ENCODE peak calls at places on chromosome X, in five cellular contexts. One of them, this sample, is unnamed.

GRCh38 chrX:77076896-77077295 is 370.3 kb upstream of the FGF16 start:
- DNase-seq in B cell: no peak
- DNase-seq in thoracic aorta: no peak
- DNase-seq in uterus: no peak
- DNase-seq in cardiac fibroblast: no peak
- DNase-seq in this sample: no peak

GRCh38 chrX:41293269-41293668 is 40.7 kb upstream of the DDX3X start:
- DNase-seq in B cell: no peak
- DNase-seq in thoracic aorta: no peak
- DNase-seq in uterus: no peak
- DNase-seq in cardiac fibroblast: peak; percentile 9
- DNase-seq in this sample: no peak

GRCh38 chrX:71852182-71852581 is 58.5 kb upstream of the NHSL2 start:
- DNase-seq in B cell: no peak
- DNase-seq in thoracic aorta: no peak
- DNase-seq in uterus: no peak
- DNase-seq in cardiac fibroblast: no peak
- DNase-seq in this sample: no peak

GRCh38 chrX:134933911-134934310 is 56.9 kb upstream of the SMIM10 start:
- DNase-seq in B cell: no peak
- DNase-seq in thoracic aorta: no peak
- DNase-seq in uterus: no peak
- DNase-seq in cardiac fibroblast: no peak
- DNase-seq in this sample: no peak

GRCh38 chrX:29145316-29145715 is 558.1 kb downstream of the IL1RAPL1 start:
- DNase-seq in B cell: no peak
- DNase-seq in thoracic aorta: no peak
- DNase-seq in uterus: no peak
- DNase-seq in cardiac fibroblast: no peak
- DNase-seq in this sample: no peak

GRCh38 chrX:108309144-108309543 is 129.1 kb downstream of the COL4A6 start:
- DNase-seq in B cell: no peak
- DNase-seq in thoracic aorta: no peak
- DNase-seq in uterus: no peak
- DNase-seq in cardiac fibroblast: peak; percentile 72
- DNase-seq in this sample: peak; percentile 57

GRCh38 chrX:153728095-153728494 is 3.4 kb downstream of the ABCD1 start:
- DNase-seq in B cell: no peak
- DNase-seq in thoracic aorta: no peak
- DNase-seq in uterus: no peak
- DNase-seq in cardiac fibroblast: no peak
- DNase-seq in this sample: no peak

GRCh38 chrX:154603438-154604430 is 15.3 kb downstream of the CTAG1B start:
- DNase-seq in B cell: no peak
- DNase-seq in thoracic aorta: no peak
- DNase-seq in uterus: peak; percentile 32
- DNase-seq in cardiac fibroblast: peak; percentile 68
- DNase-seq in this sample: peak; percentile 79

GRCh38 chrX:56978172-56978571 is 17.2 kb downstream of the SPIN3 start:
- DNase-seq in B cell: peak; percentile 36
- DNase-seq in thoracic aorta: no peak
- DNase-seq in uterus: peak; percentile 22
- DNase-seq in cardiac fibroblast: peak; percentile 55
- DNase-seq in this sample: peak; percentile 59

GRCh38 chrX:150508461-150509367 is 59.7 kb upstream of the MTM1 start:
- DNase-seq in B cell: no peak
- DNase-seq in thoracic aorta: peak; percentile 25
- DNase-seq in uterus: peak; percentile 69
- DNase-seq in cardiac fibroblast: peak; percentile 69
- DNase-seq in this sample: no peak

GRCh38 chrX:135345328-135345645 is 36.0 kb downstream of the ETDC start:
- DNase-seq in B cell: no peak
- DNase-seq in thoracic aorta: no peak
- DNase-seq in uterus: peak; percentile 32
- DNase-seq in cardiac fibroblast: peak; percentile 69
- DNase-seq in this sample: no peak

GRCh38 chrX:33211356-33212254 is at the start of gene DMD:
- DNase-seq in B cell: no peak
- DNase-seq in thoracic aorta: peak; percentile 28
- DNase-seq in uterus: peak; percentile 70
- DNase-seq in cardiac fibroblast: peak; percentile 93
- DNase-seq in this sample: peak; percentile 65

GRCh38 chrX:78011846-78012245 is 42.4 kb upstream of the PGAM4 start:
- DNase-seq in B cell: no peak
- DNase-seq in thoracic aorta: no peak
- DNase-seq in uterus: no peak
- DNase-seq in cardiac fibroblast: no peak
- DNase-seq in this sample: no peak

GRCh38 chrX:112851806-112852205 is 11.2 kb upstream of the AMOT start:
- DNase-seq in B cell: no peak
- DNase-seq in thoracic aorta: no peak
- DNase-seq in uterus: peak; percentile 21
- DNase-seq in cardiac fibroblast: peak; percentile 43
- DNase-seq in this sample: no peak

GRCh38 chrX:135168533-135168932 is 2.7 kb downstream of the CT55 start:
- DNase-seq in B cell: no peak
- DNase-seq in thoracic aorta: no peak
- DNase-seq in uterus: no peak
- DNase-seq in cardiac fibroblast: no peak
- DNase-seq in this sample: no peak

GRCh38 chrX:115419094-115419493 is 129.6 kb downstream of the LUZP4 start:
- DNase-seq in B cell: no peak
- DNase-seq in thoracic aorta: no peak
- DNase-seq in uterus: no peak
- DNase-seq in cardiac fibroblast: no peak
- DNase-seq in this sample: no peak

GRCh38 chrX:96576358-96576757 is 108.3 kb upstream of the DIAPH2 start:
- DNase-seq in B cell: no peak
- DNase-seq in thoracic aorta: no peak
- DNase-seq in uterus: no peak
- DNase-seq in cardiac fibroblast: no peak
- DNase-seq in this sample: no peak

GRCh38 chrX:135384161-135384836 is 37.4 kb upstream of the SMIM10L2A start:
- DNase-seq in B cell: no peak
- DNase-seq in thoracic aorta: no peak
- DNase-seq in uterus: no peak
- DNase-seq in cardiac fibroblast: no peak
- DNase-seq in this sample: no peak

GRCh38 chrX:19849433-19850190 is 37.8 kb downstream of the SH3KBP1 start:
- DNase-seq in B cell: no peak
- DNase-seq in thoracic aorta: no peak
- DNase-seq in uterus: no peak
- DNase-seq in cardiac fibroblast: no peak
- DNase-seq in this sample: no peak

GRCh38 chrX:119145241-119145653 is 17.6 kb upstream of the KIAA1210 start:
- DNase-seq in B cell: no peak
- DNase-seq in thoracic aorta: no peak
- DNase-seq in uterus: no peak
- DNase-seq in cardiac fibroblast: peak; percentile 21
- DNase-seq in this sample: peak; percentile 27

GRCh38 chrX:82711432-82711831 is 796.7 kb upstream of the POU3F4 start:
- DNase-seq in B cell: no peak
- DNase-seq in thoracic aorta: no peak
- DNase-seq in uterus: no peak
- DNase-seq in cardiac fibroblast: no peak
- DNase-seq in this sample: peak; percentile 17

GRCh38 chrX:104098151-104098808 is 14.0 kb upstream of the ZCCHC18 start:
- DNase-seq in B cell: peak; percentile 45
- DNase-seq in thoracic aorta: no peak
- DNase-seq in uterus: peak; percentile 56
- DNase-seq in cardiac fibroblast: peak; percentile 86
- DNase-seq in this sample: peak; percentile 86

GRCh38 chrX:46381630-46382029 is 163.6 kb downstream of the ZNF674 start:
- DNase-seq in B cell: no peak
- DNase-seq in thoracic aorta: no peak
- DNase-seq in uterus: no peak
- DNase-seq in cardiac fibroblast: peak; percentile 19
- DNase-seq in this sample: peak; percentile 35

GRCh38 chrX:275476-275966 is 5.7 kb upstream of the PLCXD1 start:
- DNase-seq in B cell: no peak
- DNase-seq in thoracic aorta: no peak
- DNase-seq in uterus: no peak
- DNase-seq in cardiac fibroblast: no peak
- DNase-seq in this sample: no peak

GRCh38 chrX:3548743-3549441 is 164.6 kb downstream of the PRKX start:
- DNase-seq in B cell: no peak
- DNase-seq in thoracic aorta: no peak
- DNase-seq in uterus: no peak
- DNase-seq in cardiac fibroblast: peak; percentile 82
- DNase-seq in this sample: peak; percentile 43

GRCh38 chrX:119647552-119648420 is 41.6 kb upstream of the NKRF start:
- DNase-seq in B cell: no peak
- DNase-seq in thoracic aorta: no peak
- DNase-seq in uterus: no peak
- DNase-seq in cardiac fibroblast: no peak
- DNase-seq in this sample: no peak

GRCh38 chrX:94252204-94252603 is 578.2 kb downstream of the FAM133A start:
- DNase-seq in B cell: no peak
- DNase-seq in thoracic aorta: no peak
- DNase-seq in uterus: no peak
- DNase-seq in cardiac fibroblast: no peak
- DNase-seq in this sample: no peak

GRCh38 chrX:153557618-153558017 is 40.2 kb downstream of the ATP2B3 start:
- DNase-seq in B cell: no peak
- DNase-seq in thoracic aorta: no peak
- DNase-seq in uterus: no peak
- DNase-seq in cardiac fibroblast: no peak
- DNase-seq in this sample: no peak

GRCh38 chrX:44765556-44765955 is 78.3 kb upstream of the DUSP21 start:
- DNase-seq in B cell: no peak
- DNase-seq in thoracic aorta: no peak
- DNase-seq in uterus: no peak
- DNase-seq in cardiac fibroblast: no peak
- DNase-seq in this sample: no peak

GRCh38 chrX:123959281-123960063 is 2.0 kb upstream of the STAG2 start:
- DNase-seq in B cell: peak; percentile 41
- DNase-seq in thoracic aorta: no peak
- DNase-seq in uterus: peak; percentile 67
- DNase-seq in cardiac fibroblast: peak; percentile 55
- DNase-seq in this sample: peak; percentile 18

GRCh38 chrX:153876112-153876491 is 9.9 kb downstream of the L1CAM start:
- DNase-seq in B cell: peak; percentile 30
- DNase-seq in thoracic aorta: no peak
- DNase-seq in uterus: no peak
- DNase-seq in cardiac fibroblast: no peak
- DNase-seq in this sample: no peak

GRCh38 chrX:3550160-3550765 is 163.2 kb downstream of the PRKX start:
- DNase-seq in B cell: no peak
- DNase-seq in thoracic aorta: no peak
- DNase-seq in uterus: no peak
- DNase-seq in cardiac fibroblast: peak; percentile 21
- DNase-seq in this sample: no peak

GRCh38 chrX:13851996-13852695 is 35.3 kb upstream of the GPM6B start:
- DNase-seq in B cell: peak; percentile 20
- DNase-seq in thoracic aorta: no peak
- DNase-seq in uterus: no peak
- DNase-seq in cardiac fibroblast: no peak
- DNase-seq in this sample: no peak
- TF ChIP-seq CTCF in B cell: peak; percentile 32
- TF ChIP-seq CTCF in thoracic aorta: no peak
- TF ChIP-seq CTCF in uterus: no peak
- TF ChIP-seq CTCF in cardiac fibroblast: no peak
- TF ChIP-seq CTCF in this sample: no peak

DNA sequence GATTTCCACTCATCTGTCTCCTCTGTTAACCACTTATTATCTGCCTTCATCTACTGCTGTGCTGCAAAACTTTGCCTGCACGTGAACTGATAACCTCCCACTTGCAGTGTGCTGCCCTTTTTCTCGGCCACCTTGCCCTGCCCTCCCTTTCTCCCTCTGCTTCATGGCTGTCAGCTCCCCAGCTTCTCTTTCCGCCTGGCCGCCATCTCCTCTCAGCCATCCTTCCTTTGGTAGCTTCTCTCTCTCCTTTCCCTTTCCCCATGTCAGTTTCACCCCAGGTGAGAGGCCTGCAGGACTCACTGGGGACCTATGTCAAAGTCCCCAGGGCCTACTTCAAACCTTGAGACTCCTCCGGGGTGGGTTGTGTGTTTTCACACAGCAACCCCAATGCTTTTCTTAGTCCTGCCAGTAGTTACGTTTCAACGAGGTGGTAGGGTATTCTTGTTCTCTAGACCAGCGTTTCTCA is 6.6 kb downstream of the MSL3 start:
- DNase-seq in B cell: no peak
- DNase-seq in thoracic aorta: no peak
- DNase-seq in uterus: no peak
- DNase-seq in cardiac fibroblast: no peak
- DNase-seq in this sample: no peak
- TF ChIP-seq CTCF in B cell: no peak
- TF ChIP-seq CTCF in thoracic aorta: no peak
- TF ChIP-seq CTCF in uterus: no peak
- TF ChIP-seq CTCF in cardiac fibroblast: no peak
- TF ChIP-seq CTCF in this sample: no peak

GRCh38 chrX:74293343-74293946 is 10.5 kb upstream of the ZCCHC13 start:
- DNase-seq in B cell: peak; percentile 63
- DNase-seq in thoracic aorta: peak; percentile 11
- DNase-seq in uterus: peak; percentile 78
- DNase-seq in cardiac fibroblast: peak; percentile 84
- DNase-seq in this sample: peak; percentile 63

GRCh38 chrX:74295102-74295501 is 8.9 kb upstream of the ZCCHC13 start:
- DNase-seq in B cell: no peak
- DNase-seq in thoracic aorta: no peak
- DNase-seq in uterus: no peak
- DNase-seq in cardiac fibroblast: no peak
- DNase-seq in this sample: no peak

GRCh38 chrX:74286950-74287349 is 17.0 kb upstream of the ZCCHC13 start:
- DNase-seq in B cell: no peak
- DNase-seq in thoracic aorta: no peak
- DNase-seq in uterus: no peak
- DNase-seq in cardiac fibroblast: peak; percentile 12
- DNase-seq in this sample: peak; percentile 8

GRCh38 chrX:74291577-74291963 is 12.4 kb upstream of the ZCCHC13 start:
- DNase-seq in B cell: no peak
- DNase-seq in thoracic aorta: no peak
- DNase-seq in uterus: no peak
- DNase-seq in cardiac fibroblast: no peak
- DNase-seq in this sample: no peak

GRCh38 chrX:74291964-74292891 is 11.8 kb upstream of the ZCCHC13 start:
- DNase-seq in B cell: peak; percentile 74
- DNase-seq in thoracic aorta: peak; percentile 65
- DNase-seq in uterus: peak; percentile 87
- DNase-seq in cardiac fibroblast: peak; percentile 93
- DNase-seq in this sample: peak; percentile 89
- TF ChIP-seq CTCF in B cell: no peak
- TF ChIP-seq CTCF in thoracic aorta: no peak
- TF ChIP-seq CTCF in uterus: peak; percentile 23
- TF ChIP-seq CTCF in cardiac fibroblast: no peak
- TF ChIP-seq CTCF in this sample: peak; percentile 19

GRCh38 chrX:139864613-139865012 is 68.2 kb downstream of the ATP11C start:
- DNase-seq in B cell: no peak
- DNase-seq in thoracic aorta: no peak
- DNase-seq in uterus: no peak
- DNase-seq in cardiac fibroblast: no peak
- DNase-seq in this sample: no peak

DNA sequence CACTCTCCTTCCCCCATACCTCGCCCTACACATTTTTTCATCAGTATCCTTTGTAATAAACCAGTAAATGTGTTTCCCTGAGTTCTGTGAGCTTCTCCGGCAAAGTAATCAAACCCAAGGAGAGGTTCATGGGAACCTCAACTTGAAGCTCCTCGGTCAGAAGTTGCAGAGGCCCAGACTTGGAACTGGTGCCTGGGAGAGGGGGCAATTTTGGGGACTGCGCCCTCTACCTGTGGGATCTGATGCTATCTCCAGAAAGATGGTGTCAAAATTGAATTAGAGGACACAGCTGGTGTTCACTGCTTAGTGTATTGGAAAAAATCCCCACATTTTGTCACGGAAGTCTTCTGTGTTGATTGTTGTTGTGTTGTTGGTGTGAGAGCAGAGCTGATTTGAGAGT is 70.6 kb downstream of the ATP11C start:
- DNase-seq in B cell: no peak
- DNase-seq in thoracic aorta: no peak
- DNase-seq in uterus: no peak
- DNase-seq in cardiac fibroblast: no peak
- DNase-seq in this sample: no peak
- TF ChIP-seq CTCF in B cell: no peak
- TF ChIP-seq CTCF in thoracic aorta: no peak
- TF ChIP-seq CTCF in uterus: no peak
- TF ChIP-seq CTCF in cardiac fibroblast: no peak
- TF ChIP-seq CTCF in this sample: no peak